ENCODE peak calls at places on chromosome 17, in five cellular contexts. One of them, this sample, is unnamed.

GRCh38 chr17:19343671-19344151 is 18.8 kb downstream of the B9D1 start:
- DNase-seq in anterior cingulate cortex: no peak
- DNase-seq in amniotic epithelial cell: no peak
- DNase-seq in GM03348: no peak
- DNase-seq in H1: no peak
- DNase-seq in this sample: no peak

GRCh38 chr17:39951924-39952664 is 10.7 kb upstream of the GSDMA start:
- DNase-seq in GM03348: no peak
- DNase-seq in amniotic epithelial cell: no peak
- DNase-seq in H1: no peak
- DNase-seq in anterior cingulate cortex: no peak
- DNase-seq in this sample: no peak

GRCh38 chr17:40433551-40434384 is 9.5 kb upstream of the IGFBP4 start:
- DNase-seq in H1: peak; percentile 72
- DNase-seq in GM03348: no peak
- DNase-seq in amniotic epithelial cell: no peak
- DNase-seq in anterior cingulate cortex: no peak
- DNase-seq in this sample: no peak

GRCh38 chr17:68182940-68183551 is 64.8 kb upstream of the AMZ2 start:
- DNase-seq in anterior cingulate cortex: no peak
- DNase-seq in GM03348: no peak
- DNase-seq in H1: no peak
- DNase-seq in amniotic epithelial cell: no peak
- DNase-seq in this sample: no peak

GRCh38 chr17:29012535-29012934 is 6.7 kb upstream of the SEZ6 start:
- DNase-seq in GM03348: no peak
- DNase-seq in anterior cingulate cortex: no peak
- DNase-seq in H1: no peak
- DNase-seq in amniotic epithelial cell: peak; percentile 12
- DNase-seq in this sample: no peak

GRCh38 chr17:44353656-44354331 is 8.7 kb downstream of the GRN start:
- DNase-seq in amniotic epithelial cell: no peak
- DNase-seq in H1: peak; percentile 77
- DNase-seq in anterior cingulate cortex: no peak
- DNase-seq in GM03348: peak; percentile 53
- DNase-seq in this sample: no peak

GRCh38 chr17:37391146-37391545 is 15.4 kb downstream of the C17orf78 start:
- DNase-seq in GM03348: no peak
- DNase-seq in anterior cingulate cortex: no peak
- DNase-seq in H1: no peak
- DNase-seq in amniotic epithelial cell: peak; percentile 24
- DNase-seq in this sample: no peak

GRCh38 chr17:73291260-73291801 is 20.5 kb downstream of the CDC42EP4 start:
- DNase-seq in GM03348: peak; percentile 95
- DNase-seq in H1: no peak
- DNase-seq in anterior cingulate cortex: no peak
- DNase-seq in amniotic epithelial cell: peak; percentile 73
- DNase-seq in this sample: no peak

GRCh38 chr17:53757559-53757958 is 65.2 kb upstream of the KIF2B start:
- DNase-seq in GM03348: no peak
- DNase-seq in H1: no peak
- DNase-seq in amniotic epithelial cell: no peak
- DNase-seq in anterior cingulate cortex: no peak
- DNase-seq in this sample: no peak

GRCh38 chr17:40530531-40530987 is 29.1 kb upstream of the TNS4 start:
- DNase-seq in GM03348: no peak
- DNase-seq in anterior cingulate cortex: no peak
- DNase-seq in H1: no peak
- DNase-seq in amniotic epithelial cell: no peak
- DNase-seq in this sample: no peak

GRCh38 chr17:45244725-45245656 is 16.9 kb downstream of the SPATA32 start:
- DNase-seq in amniotic epithelial cell: no peak
- DNase-seq in anterior cingulate cortex: no peak
- DNase-seq in GM03348: no peak
- DNase-seq in H1: no peak
- DNase-seq in this sample: no peak

GRCh38 chr17:40317880-40318834 is 9.2 kb downstream of the RARA start:
- DNase-seq in anterior cingulate cortex: peak; percentile 85
- DNase-seq in GM03348: peak; percentile 99
- DNase-seq in H1: peak; percentile 88
- DNase-seq in amniotic epithelial cell: peak; percentile 94
- DNase-seq in this sample: peak; percentile 80

GRCh38 chr17:79049821-79050220 is 24.8 kb upstream of the ENGASE start:
- DNase-seq in anterior cingulate cortex: no peak
- DNase-seq in amniotic epithelial cell: no peak
- DNase-seq in H1: no peak
- DNase-seq in GM03348: no peak
- DNase-seq in this sample: no peak

GRCh38 chr17:70622382-70623260 is 453.3 kb downstream of the KCNJ2 start:
- DNase-seq in amniotic epithelial cell: peak; percentile 29
- DNase-seq in GM03348: peak; percentile 30
- DNase-seq in H1: peak; percentile 81
- DNase-seq in anterior cingulate cortex: peak; percentile 68
- DNase-seq in this sample: peak; percentile 54

GRCh38 chr17:76265624-76266243 is 586 bp downstream of the UBALD2 start:
- DNase-seq in amniotic epithelial cell: no peak
- DNase-seq in H1: peak; percentile 79
- DNase-seq in GM03348: peak; percentile 75
- DNase-seq in anterior cingulate cortex: no peak
- DNase-seq in this sample: no peak

GRCh38 chr17:61314368-61315078 is 85.1 kb upstream of the TBX2 start:
- DNase-seq in GM03348: peak; percentile 67
- DNase-seq in anterior cingulate cortex: peak; percentile 28
- DNase-seq in H1: no peak
- DNase-seq in amniotic epithelial cell: peak; percentile 90
- DNase-seq in this sample: no peak

GRCh38 chr17:7951143-7951792 is 19.3 kb downstream of the CNTROB start:
- DNase-seq in GM03348: no peak
- DNase-seq in H1: no peak
- DNase-seq in amniotic epithelial cell: no peak
- DNase-seq in anterior cingulate cortex: no peak
- DNase-seq in this sample: no peak